ENCODE peak calls at places on chromosomes 1 and 21, in ten cellular contexts. S is MCF 10A; V is NCI-H1105 treated with DMSO at 0.1 percent for 48 hours; H is endothelial cell of umbilical vein; R is HTR-8/SVneo; E is left cardiac atrium; X is Peyer's patch; Z is activated T-cell treated with anti-CD3 and anti-CD28 coated beads, Interleukin-2, amount 50 U/mL, for 4 hours; A is IMR-90; G is AG20443. Y is an unnamed sample.

GRCh38 chr1:72282271-72282656 is at the start of gene NEGR1:
- DNase-seq in X (peak; percentile 51), G (peak; percentile 74), E (peak; percentile 62), Z (no peak), A (peak; percentile 68), S (peak; percentile 49), V (peak; percentile 55), R (no peak), H (peak; percentile 70), Y (peak; percentile 31)

GRCh38 chr1:7989762-7990428 is 28.4 kb downstream of the PARK7 start:
- DNase-seq in H (no peak), Z (no peak), E (no peak), V (no peak), S (no peak), G (no peak), X (no peak), R (no peak), A (no peak), Y (no peak)

GRCh38 chr1:53376041-53376461 is 48.2 kb upstream of the LRP8 start:
- DNase-seq in G (peak; percentile 28), H (no peak), V (no peak), R (no peak), S (no peak), Z (no peak), X (peak; percentile 32), A (no peak), E (no peak), Y (no peak)

GRCh38 chr21:36229181-36229580 is 72.6 kb downstream of the DOP1B start:
- DNase-seq in S (no peak), R (no peak), A (no peak), X (no peak), G (no peak), V (no peak), E (no peak), H (no peak), Z (no peak), Y (no peak)

GRCh38 chr21:31952828-31953227 is 80.0 kb downstream of the HUNK start:
- DNase-seq in H (no peak), A (no peak), E (no peak), X (no peak), R (no peak), G (no peak), V (no peak), S (no peak), Z (no peak), Y (no peak)

GRCh38 chr1:114441332-114441731 is 69.7 kb downstream of the TRIM33 start:
- DNase-seq in A (no peak), S (no peak), G (no peak), R (no peak), E (no peak), Z (no peak), H (no peak), X (no peak), V (no peak), Y (no peak)

GRCh38 chr21:17679002-17679600 is 66.4 kb upstream of the BTG3 start:
- DNase-seq in A (peak; percentile 71), S (peak; percentile 73), G (peak; percentile 63), R (peak; percentile 58), H (peak; percentile 61), Z (no peak), X (no peak), E (no peak), V (peak; percentile 83), Y (no peak)

GRCh38 chr1:205518616-205519540 is 14.4 kb downstream of the CDK18 start:
- DNase-seq in R (no peak), H (no peak), G (no peak), E (no peak), A (no peak), Z (no peak), V (no peak), X (no peak), S (no peak), Y (no peak)

GRCh38 chr1:108815566-108815965 is 41.3 kb downstream of the AKNAD1 start:
- DNase-seq in A (no peak), H (no peak), X (no peak), R (no peak), E (no peak), V (no peak), S (no peak), G (no peak), Z (no peak), Y (no peak)

GRCh38 chr1:167714851-167715652 is 6.7 kb upstream of the MPZL1 start:
- DNase-seq in R (peak; percentile 78), E (peak; percentile 80), S (peak; percentile 97), A (peak; percentile 83), G (peak; percentile 77), Z (peak; percentile 84), V (peak; percentile 85), H (peak; percentile 93), X (peak; percentile 83), Y (peak; percentile 85)

GRCh38 chr21:45408271-45408791 is 3.4 kb downstream of the COL18A1 start:
- DNase-seq in A (no peak), S (no peak), R (no peak), V (no peak), G (no peak), Z (no peak), E (peak; percentile 17), H (no peak), X (no peak), Y (no peak)

GRCh38 chr1:97906567-97907228 is 14.1 kb downstream of the DPYD start:
- DNase-seq in E (peak; percentile 64), S (peak; percentile 93), V (no peak), H (peak; percentile 88), R (no peak), A (peak; percentile 90), Z (no peak), X (no peak), G (peak; percentile 81), Y (no peak)

GRCh38 chr1:89953072-89953626 is 41.8 kb upstream of the ZNF326 start:
- DNase-seq in E (peak; percentile 41), A (peak; percentile 92), H (peak; percentile 42), S (peak; percentile 87), R (peak; percentile 44), Z (peak; percentile 19), X (no peak), G (peak; percentile 81), V (peak; percentile 15), Y (peak; percentile 13)

GRCh38 chr1:227059076-227059475 is 119.0 kb downstream of the COQ8A start:
- DNase-seq in R (no peak), V (no peak), H (no peak), A (no peak), S (peak; percentile 22), G (no peak), E (no peak), X (no peak), Z (no peak), Y (no peak)

GRCh38 chr1:21633992-21634475 is 35.1 kb downstream of the RAP1GAP start:
- DNase-seq in Z (no peak), S (no peak), E (no peak), G (no peak), H (no peak), A (no peak), R (no peak), X (peak; percentile 56), V (no peak), Y (no peak)

GRCh38 chr1:54989968-54990810 is 8.5 kb upstream of the BSND start:
- DNase-seq in A (peak; percentile 23), S (no peak), H (no peak), V (no peak), E (no peak), Z (no peak), R (no peak), G (no peak), X (no peak), Y (no peak)

GRCh38 chr1:153572569-153573015 is 6.9 kb upstream of the S100A2 start:
- DNase-seq in X (peak; percentile 86), G (peak; percentile 85), H (peak; percentile 93), Z (no peak), E (peak; percentile 87), S (peak; percentile 94), A (peak; percentile 82), V (no peak), R (peak; percentile 80), Y (no peak)

GRCh38 chr1:1066403-1067283 is 7.5 kb downstream of the RNF223 start:
- DNase-seq in V (no peak), H (no peak), S (no peak), A (no peak), R (no peak), G (no peak), X (no peak), Z (no peak), E (no peak), Y (no peak)

GRCh38 chr1:16018308-16018707 is 465 bp upstream of the HSPB7 start:
- DNase-seq in A (no peak), G (no peak), H (no peak), V (no peak), E (no peak), S (no peak), X (no peak), Z (no peak), R (no peak), Y (no peak)

Y was measured in CD4-positive, alpha-beta T cell.